ENCODE peak calls at places on chromosomes 3 and 15, in ten cellular contexts. Z is right lobe of liver, I is hepatocyte, R is OCI-LY7, V is heart right ventricle, T is left ventricle myocardium inferior, O is kidney, F is psoas muscle, U is testis, L is fibroblast of lung. P is an unnamed sample.

GRCh38 chr3:127394031-127394430 is 106.2 kb upstream of the PRR20G start:
- DNase-seq in Z (no peak), L (no peak), O (peak; percentile 47), V (no peak), I (no peak), U (no peak), T (peak; percentile 5), F (no peak), R (no peak), P (no peak)

GRCh38 chr3:63972987-63973386 is 50.3 kb downstream of the PSMD6 start:
- DNase-seq in Z (peak; percentile 65), U (no peak), V (no peak), L (no peak), R (no peak), F (no peak), O (no peak), T (no peak), I (no peak), P (peak; percentile 37)

GRCh38 chr3:107604057-107604802 is 81.5 kb downstream of the BBX start:
- DNase-seq in L (peak; percentile 71), O (no peak), I (no peak), T (no peak), U (no peak), V (no peak), R (no peak), Z (no peak), F (no peak), P (no peak)

GRCh38 chr3:67521053-67521646 is 133.3 kb downstream of the SUCLG2 start:
- DNase-seq in Z (no peak), U (no peak), R (peak; percentile 3), V (no peak), I (no peak), L (no peak), T (no peak), O (no peak), F (no peak), P (no peak)

GRCh38 chr3:187777331-187778046 is 32.2 kb upstream of the BCL6 start:
- DNase-seq in Z (no peak), I (no peak), U (no peak), R (no peak), V (no peak), L (no peak), O (no peak), T (no peak), F (no peak), P (no peak)

GRCh38 chr3:64687381-64687780 is 419 bp downstream of the ADAMTS9 start:
- DNase-seq in I (no peak), U (no peak), F (no peak), R (no peak), O (no peak), T (no peak), V (no peak), L (no peak), Z (peak; percentile 44), P (no peak)

GRCh38 chr3:115659861-115660260 is 36.6 kb downstream of the GAP43 start:
- DNase-seq in Z (no peak), R (no peak), I (no peak), L (peak; percentile 30), O (no peak), T (no peak), F (no peak), U (no peak), V (no peak), P (no peak)

GRCh38 chr3:178320481-178321352 is 215.5 kb upstream of the KCNMB2 start:
- DNase-seq in L (peak; percentile 68), Z (no peak), F (no peak), O (peak; percentile 30), U (peak; percentile 53), I (peak; percentile 73), R (no peak), V (peak; percentile 37), T (peak; percentile 73), P (peak; percentile 31)

GRCh38 chr3:127781411-127782001 is 40.8 kb downstream of the MGLL start:
- DNase-seq in V (peak; percentile 62), I (no peak), Z (no peak), U (no peak), R (no peak), O (peak; percentile 74), T (peak; percentile 49), F (peak; percentile 64), L (peak; percentile 49), P (no peak)

GRCh38 chr15:40928975-40929729 is at the start of gene DLL4:
- DNase-seq in Z (no peak), L (peak; percentile 52), V (peak; percentile 72), R (no peak), O (peak; percentile 90), T (peak; percentile 67), F (peak; percentile 56), I (peak; percentile 86), U (no peak), P (peak; percentile 74)

GRCh38 chr3:151478376-151478702 is 17.5 kb upstream of the IGSF10 start:
- DNase-seq in V (no peak), F (no peak), R (no peak), L (no peak), U (no peak), Z (no peak), I (no peak), T (no peak), O (no peak), P (no peak)

GRCh38 chr3:6717026-6717943 is 143.6 kb upstream of the GRM7 start:
- DNase-seq in R (peak; percentile 91), L (no peak), U (no peak), Z (no peak), T (no peak), I (no peak), V (no peak), O (no peak), F (no peak), P (no peak)

GRCh38 chr3:5138214-5138981 is 16.3 kb downstream of the ARL8B start:
- DNase-seq in V (no peak), L (peak; percentile 79), I (peak; percentile 13), O (no peak), U (no peak), Z (no peak), F (no peak), T (no peak), R (no peak), P (no peak)

GRCh38 chr3:10164546-10165393 is at the start of gene IRAK2:
- DNase-seq in Z (peak; percentile 87), F (peak; percentile 76), U (peak; percentile 84), L (peak; percentile 43), O (peak; percentile 93), I (peak; percentile 89), V (peak; percentile 80), T (peak; percentile 79), R (peak; percentile 68), P (peak; percentile 78)

GRCh38 chr15:41269887-41270286 is 38.8 kb downstream of the CHP1 start:
- DNase-seq in L (no peak), F (no peak), T (no peak), U (no peak), V (no peak), I (no peak), O (no peak), Z (no peak), R (no peak), P (no peak)

GRCh38 chr3:12910356-12911099 is 69.2 kb upstream of the RPL32 start:
- DNase-seq in O (no peak), R (no peak), V (no peak), U (no peak), F (no peak), L (no peak), Z (no peak), I (no peak), T (no peak), P (no peak)

GRCh38 chr15:29018406-29018805 is 132.6 kb downstream of the APBA2 start:
- DNase-seq in I (no peak), T (no peak), V (no peak), F (no peak), O (no peak), R (no peak), U (no peak), Z (no peak), L (no peak), P (peak; percentile 8)
- TF ChIP-seq CTCF in I (no peak), T (no peak), V (no peak), F (no peak), O (no peak), R (no peak), U (no peak), Z (no peak), L (no peak), P (no peak)

GRCh38 chr15:74843445-74843828 is 481 bp upstream of the ULK3 start:
- DNase-seq in T (no peak), L (no peak), Z (no peak), F (no peak), V (no peak), I (no peak), R (no peak), O (peak; percentile 83), U (no peak), P (no peak)

GRCh38 chr15:74844319-74845207 is 1.6 kb upstream of the ULK3 start:
- DNase-seq in U (peak; percentile 41), V (no peak), T (no peak), O (peak; percentile 41), L (no peak), I (no peak), Z (no peak), R (no peak), F (no peak), P (no peak)

GRCh38 chr15:74842581-74843444 is at the start of gene ULK3:
- DNase-seq in F (peak; percentile 94), O (peak; percentile 96), I (peak; percentile 96), L (peak; percentile 84), U (peak; percentile 94), T (peak; percentile 93), V (peak; percentile 92), R (peak; percentile 91), Z (peak; percentile 90), P (peak; percentile 93)

GRCh38 chr15:74845208-74845568 is 2.2 kb upstream of the ULK3 start:
- DNase-seq in I (no peak), U (no peak), O (peak; percentile 68), T (no peak), F (no peak), R (no peak), Z (no peak), L (no peak), V (no peak), P (no peak)

GRCh38 chr15:74843891-74844299 is 939 bp upstream of the ULK3 start:
- DNase-seq in L (no peak), I (no peak), T (no peak), Z (no peak), V (no peak), U (no peak), O (peak; percentile 70), F (no peak), R (no peak), P (no peak)
- H3K4me3 ChIP-seq in L (no peak overlapping the region), I (no peak overlapping the region), T (peak overlapping the region; percentile 96), Z (no peak overlapping the region), V (peak overlapping the region; percentile 83), U (peak overlapping the region; percentile 75), O (no peak overlapping the region), F (peak overlapping the region; percentile 72), R (peak overlapping the region; percentile 73), P (peak overlapping the region; percentile 84)

GRCh38 chr15:51727141-51727897 is 10.1 kb downstream of the LYSMD2 start:
- DNase-seq in V (no peak), Z (no peak), I (no peak), L (peak; percentile 12), R (no peak), T (no peak), F (no peak), U (no peak), O (no peak), P (no peak)
- H3K27ac ChIP-seq in V (no peak overlapping the region), Z (no peak overlapping the region), I (no peak overlapping the region), L (no peak overlapping the region), R (no peak overlapping the region), T (peak overlapping the region; percentile 50), F (peak overlapping the region; percentile 62), U (no peak overlapping the region), O (no peak overlapping the region), P (peak overlapping the region; percentile 47)

GRCh38 chr3:48240711-48241491 is at the start of gene ZNF589:
- DNase-seq in R (peak; percentile 97), U (peak; percentile 96), O (peak; percentile 96), F (peak; percentile 94), I (peak; percentile 95), T (peak; percentile 92), L (peak; percentile 83), V (peak; percentile 89), Z (peak; percentile 97), P (peak; percentile 97)
- TF ChIP-seq CTCF in R (peak; percentile 66), U (no peak), O (peak; percentile 31), F (peak; percentile 12), I (peak; percentile 21), T (peak; percentile 27), L (no peak), V (no peak), Z (peak; percentile 35), P (no peak)